ENCODE peak calls at places on chromosomes 3 and 15, in seven cellular contexts. One of them, this sample, is unnamed.

GRCh38 chr3:138457863-138458735 is 23.7 kb downstream of the ESYT3 start:
- DNase-seq in lung: no peak
- DNase-seq in A172: peak; percentile 35
- DNase-seq in activated T-cell treated with anti-CD3 and anti-CD28 coated beads for 24 hours: no peak
- DNase-seq in fibroblast of pulmonary artery: no peak
- DNase-seq in fibroblast of the conjunctiva: no peak
- DNase-seq in GDM1: no peak
- DNase-seq in this sample: no peak

GRCh38 chr15:58873267-58873666 is 60.2 kb downstream of the SLTM start:
- DNase-seq in activated T-cell treated with anti-CD3 and anti-CD28 coated beads for 24 hours: no peak
- DNase-seq in GDM1: no peak
- DNase-seq in fibroblast of pulmonary artery: peak; percentile 40
- DNase-seq in fibroblast of the conjunctiva: no peak
- DNase-seq in A172: peak; percentile 37
- DNase-seq in lung: no peak
- DNase-seq in this sample: no peak

GRCh38 chr15:32886441-32886840 is 168.6 kb downstream of the GREM1 start:
- DNase-seq in fibroblast of the conjunctiva: no peak
- DNase-seq in activated T-cell treated with anti-CD3 and anti-CD28 coated beads for 24 hours: no peak
- DNase-seq in lung: no peak
- DNase-seq in A172: no peak
- DNase-seq in fibroblast of pulmonary artery: no peak
- DNase-seq in GDM1: no peak
- DNase-seq in this sample: peak; percentile 31

GRCh38 chr3:87307805-87308204 is 31.4 kb upstream of the POU1F1 start:
- DNase-seq in GDM1: no peak
- DNase-seq in fibroblast of the conjunctiva: no peak
- DNase-seq in lung: no peak
- DNase-seq in A172: no peak
- DNase-seq in fibroblast of pulmonary artery: peak; percentile 7
- DNase-seq in activated T-cell treated with anti-CD3 and anti-CD28 coated beads for 24 hours: no peak
- DNase-seq in this sample: no peak

GRCh38 chr3:172153335-172153861 is 114.0 kb downstream of the FNDC3B start:
- DNase-seq in fibroblast of pulmonary artery: peak; percentile 98
- DNase-seq in fibroblast of the conjunctiva: peak; percentile 88
- DNase-seq in GDM1: peak; percentile 77
- DNase-seq in A172: peak; percentile 96
- DNase-seq in lung: peak; percentile 86
- DNase-seq in activated T-cell treated with anti-CD3 and anti-CD28 coated beads for 24 hours: peak; percentile 17
- DNase-seq in this sample: no peak

GRCh38 chr3:44875596-44875995 is 1.2 kb downstream of the TGM4 start:
- DNase-seq in activated T-cell treated with anti-CD3 and anti-CD28 coated beads for 24 hours: no peak
- DNase-seq in fibroblast of the conjunctiva: no peak
- DNase-seq in lung: no peak
- DNase-seq in GDM1: no peak
- DNase-seq in fibroblast of pulmonary artery: no peak
- DNase-seq in A172: no peak
- DNase-seq in this sample: no peak

GRCh38 chr3:44721231-44722102 is 8.0 kb upstream of the ZNF501 start:
- DNase-seq in activated T-cell treated with anti-CD3 and anti-CD28 coated beads for 24 hours: no peak
- DNase-seq in lung: no peak
- DNase-seq in fibroblast of the conjunctiva: no peak
- DNase-seq in GDM1: no peak
- DNase-seq in fibroblast of pulmonary artery: peak; percentile 20
- DNase-seq in A172: no peak
- DNase-seq in this sample: no peak

GRCh38 chr15:31330836-31331235 is 4.2 kb downstream of the KLF13 start:
- DNase-seq in GDM1: no peak
- DNase-seq in lung: no peak
- DNase-seq in fibroblast of the conjunctiva: no peak
- DNase-seq in A172: no peak
- DNase-seq in activated T-cell treated with anti-CD3 and anti-CD28 coated beads for 24 hours: no peak
- DNase-seq in fibroblast of pulmonary artery: no peak
- DNase-seq in this sample: no peak

GRCh38 chr15:73433878-73434277 is 9.1 kb upstream of the REC114 start:
- DNase-seq in activated T-cell treated with anti-CD3 and anti-CD28 coated beads for 24 hours: no peak
- DNase-seq in fibroblast of pulmonary artery: no peak
- DNase-seq in GDM1: no peak
- DNase-seq in A172: no peak
- DNase-seq in lung: no peak
- DNase-seq in fibroblast of the conjunctiva: no peak
- DNase-seq in this sample: no peak

GRCh38 chr3:117105650-117106049 is 396.1 kb downstream of the TUSC7 start:
- DNase-seq in fibroblast of pulmonary artery: peak; percentile 8
- DNase-seq in lung: no peak
- DNase-seq in GDM1: no peak
- DNase-seq in activated T-cell treated with anti-CD3 and anti-CD28 coated beads for 24 hours: no peak
- DNase-seq in A172: no peak
- DNase-seq in fibroblast of the conjunctiva: peak; percentile 63
- DNase-seq in this sample: no peak

GRCh38 chr3:176951144-176951543 is 246.1 kb downstream of the TBL1XR1 start:
- DNase-seq in lung: no peak
- DNase-seq in activated T-cell treated with anti-CD3 and anti-CD28 coated beads for 24 hours: no peak
- DNase-seq in GDM1: no peak
- DNase-seq in fibroblast of the conjunctiva: no peak
- DNase-seq in fibroblast of pulmonary artery: no peak
- DNase-seq in A172: no peak
- DNase-seq in this sample: no peak

GRCh38 chr3:64164309-64164708 is 61.0 kb downstream of the PRICKLE2 start:
- DNase-seq in lung: no peak
- DNase-seq in A172: no peak
- DNase-seq in fibroblast of pulmonary artery: no peak
- DNase-seq in activated T-cell treated with anti-CD3 and anti-CD28 coated beads for 24 hours: no peak
- DNase-seq in GDM1: no peak
- DNase-seq in fibroblast of the conjunctiva: no peak
- DNase-seq in this sample: no peak

GRCh38 chr3:77247063-77247462 is 207.2 kb downstream of the ROBO2 start:
- DNase-seq in GDM1: no peak
- DNase-seq in activated T-cell treated with anti-CD3 and anti-CD28 coated beads for 24 hours: no peak
- DNase-seq in fibroblast of the conjunctiva: no peak
- DNase-seq in A172: no peak
- DNase-seq in fibroblast of pulmonary artery: no peak
- DNase-seq in lung: no peak
- DNase-seq in this sample: no peak

GRCh38 chr3:162034368-162034767 is 537.8 kb downstream of the OTOL1 start:
- DNase-seq in fibroblast of the conjunctiva: no peak
- DNase-seq in A172: peak; percentile 68
- DNase-seq in fibroblast of pulmonary artery: peak; percentile 52
- DNase-seq in activated T-cell treated with anti-CD3 and anti-CD28 coated beads for 24 hours: no peak
- DNase-seq in GDM1: no peak
- DNase-seq in lung: no peak
- DNase-seq in this sample: no peak

GRCh38 chr3:193857996-193858395 is 265.0 kb downstream of the OPA1 start:
- DNase-seq in lung: peak; percentile 58
- DNase-seq in fibroblast of the conjunctiva: peak; percentile 97
- DNase-seq in fibroblast of pulmonary artery: peak; percentile 95
- DNase-seq in A172: peak; percentile 69
- DNase-seq in activated T-cell treated with anti-CD3 and anti-CD28 coated beads for 24 hours: no peak
- DNase-seq in GDM1: peak; percentile 75
- DNase-seq in this sample: no peak

GRCh38 chr3:27568393-27568792 is 84.2 kb upstream of the SLC4A7 start:
- DNase-seq in fibroblast of pulmonary artery: peak; percentile 74
- DNase-seq in GDM1: no peak
- DNase-seq in activated T-cell treated with anti-CD3 and anti-CD28 coated beads for 24 hours: no peak
- DNase-seq in lung: peak; percentile 36
- DNase-seq in A172: peak; percentile 64
- DNase-seq in fibroblast of the conjunctiva: peak; percentile 70
- DNase-seq in this sample: no peak

GRCh38 chr15:44879066-44879465 is 77.4 kb upstream of the TERB2 start:
- DNase-seq in fibroblast of pulmonary artery: no peak
- DNase-seq in fibroblast of the conjunctiva: no peak
- DNase-seq in lung: no peak
- DNase-seq in GDM1: no peak
- DNase-seq in activated T-cell treated with anti-CD3 and anti-CD28 coated beads for 24 hours: no peak
- DNase-seq in A172: no peak
- DNase-seq in this sample: no peak

GRCh38 chr15:58460872-58461271 is 29.1 kb downstream of the LIPC start:
- DNase-seq in lung: no peak
- DNase-seq in fibroblast of the conjunctiva: no peak
- DNase-seq in A172: no peak
- DNase-seq in activated T-cell treated with anti-CD3 and anti-CD28 coated beads for 24 hours: no peak
- DNase-seq in GDM1: no peak
- DNase-seq in fibroblast of pulmonary artery: no peak
- DNase-seq in this sample: no peak

GRCh38 chr3:26099692-26100091 is 309.8 kb downstream of the OXSM start:
- DNase-seq in A172: no peak
- DNase-seq in fibroblast of the conjunctiva: no peak
- DNase-seq in lung: no peak
- DNase-seq in GDM1: no peak
- DNase-seq in fibroblast of pulmonary artery: no peak
- DNase-seq in activated T-cell treated with anti-CD3 and anti-CD28 coated beads for 24 hours: no peak
- DNase-seq in this sample: no peak

GRCh38 chr3:52057806-52058099 is 1.4 kb upstream of the DUSP7 start:
- DNase-seq in A172: no peak
- DNase-seq in activated T-cell treated with anti-CD3 and anti-CD28 coated beads for 24 hours: no peak
- DNase-seq in fibroblast of the conjunctiva: no peak
- DNase-seq in lung: no peak
- DNase-seq in GDM1: no peak
- DNase-seq in fibroblast of pulmonary artery: no peak
- DNase-seq in this sample: no peak

GRCh38 chr3:50617096-50617791 is at the start of gene MAPKAPK3:
- DNase-seq in fibroblast of pulmonary artery: no peak
- DNase-seq in lung: no peak
- DNase-seq in GDM1: no peak
- DNase-seq in A172: no peak
- DNase-seq in activated T-cell treated with anti-CD3 and anti-CD28 coated beads for 24 hours: no peak
- DNase-seq in fibroblast of the conjunctiva: no peak
- DNase-seq in this sample: no peak

GRCh38 chr15:75961332-75961731 is 50.9 kb downstream of the NRG4 start:
- DNase-seq in A172: no peak
- DNase-seq in activated T-cell treated with anti-CD3 and anti-CD28 coated beads for 24 hours: no peak
- DNase-seq in fibroblast of pulmonary artery: no peak
- DNase-seq in GDM1: no peak
- DNase-seq in lung: no peak
- DNase-seq in fibroblast of the conjunctiva: no peak
- DNase-seq in this sample: no peak

GRCh38 chr3:11624704-11625375 is 18.9 kb downstream of the VGLL4 start:
- DNase-seq in lung: no peak
- DNase-seq in GDM1: no peak
- DNase-seq in fibroblast of the conjunctiva: no peak
- DNase-seq in A172: no peak
- DNase-seq in activated T-cell treated with anti-CD3 and anti-CD28 coated beads for 24 hours: no peak
- DNase-seq in fibroblast of pulmonary artery: no peak
- DNase-seq in this sample: no peak

GRCh38 chr15:92306662-92307061 is 87.0 kb upstream of the ST8SIA2 start:
- DNase-seq in activated T-cell treated with anti-CD3 and anti-CD28 coated beads for 24 hours: no peak
- DNase-seq in GDM1: no peak
- DNase-seq in fibroblast of pulmonary artery: no peak
- DNase-seq in lung: no peak
- DNase-seq in A172: no peak
- DNase-seq in fibroblast of the conjunctiva: no peak
- DNase-seq in this sample: peak; percentile 46

GRCh38 chr3:38968891-38969290 is 82.9 kb downstream of the SCN11A start:
- DNase-seq in fibroblast of the conjunctiva: no peak
- DNase-seq in activated T-cell treated with anti-CD3 and anti-CD28 coated beads for 24 hours: no peak
- DNase-seq in lung: no peak
- DNase-seq in GDM1: no peak
- DNase-seq in fibroblast of pulmonary artery: no peak
- DNase-seq in A172: no peak
- DNase-seq in this sample: no peak

GRCh38 chr3:41272667-41273066 is 73.4 kb downstream of the CTNNB1 start:
- DNase-seq in fibroblast of the conjunctiva: no peak
- DNase-seq in A172: no peak
- DNase-seq in lung: no peak
- DNase-seq in activated T-cell treated with anti-CD3 and anti-CD28 coated beads for 24 hours: no peak
- DNase-seq in fibroblast of pulmonary artery: no peak
- DNase-seq in GDM1: no peak
- DNase-seq in this sample: no peak

GRCh38 chr15:53974121-53974520 is 4.1 kb upstream of the UNC13C start:
- DNase-seq in activated T-cell treated with anti-CD3 and anti-CD28 coated beads for 24 hours: no peak
- DNase-seq in A172: no peak
- DNase-seq in fibroblast of pulmonary artery: no peak
- DNase-seq in fibroblast of the conjunctiva: no peak
- DNase-seq in GDM1: no peak
- DNase-seq in lung: no peak
- DNase-seq in this sample: no peak

GRCh38 chr3:49674491-49674983 is 386 bp downstream of the APEH start:
- DNase-seq in activated T-cell treated with anti-CD3 and anti-CD28 coated beads for 24 hours: no peak
- DNase-seq in GDM1: no peak
- DNase-seq in A172: no peak
- DNase-seq in fibroblast of the conjunctiva: no peak
- DNase-seq in lung: no peak
- DNase-seq in fibroblast of pulmonary artery: no peak
- DNase-seq in this sample: no peak

GRCh38 chr15:37045859-37046318 is 54.5 kb downstream of the MEIS2 start:
- DNase-seq in A172: no peak
- DNase-seq in fibroblast of pulmonary artery: no peak
- DNase-seq in fibroblast of the conjunctiva: no peak
- DNase-seq in activated T-cell treated with anti-CD3 and anti-CD28 coated beads for 24 hours: no peak
- DNase-seq in lung: peak; percentile 29
- DNase-seq in GDM1: no peak
- DNase-seq in this sample: peak; percentile 83

GRCh38 chr3:50383750-50384149 is 24.4 kb upstream of the TMEM115 start:
- DNase-seq in fibroblast of the conjunctiva: no peak
- DNase-seq in A172: no peak
- DNase-seq in GDM1: no peak
- DNase-seq in fibroblast of pulmonary artery: no peak
- DNase-seq in activated T-cell treated with anti-CD3 and anti-CD28 coated beads for 24 hours: no peak
- DNase-seq in lung: no peak
- DNase-seq in this sample: no peak

GRCh38 chr3:63967675-63968611 is 55.4 kb downstream of the PSMD6 start:
- DNase-seq in fibroblast of the conjunctiva: peak; percentile 26
- DNase-seq in activated T-cell treated with anti-CD3 and anti-CD28 coated beads for 24 hours: no peak
- DNase-seq in lung: no peak
- DNase-seq in GDM1: peak; percentile 66
- DNase-seq in fibroblast of pulmonary artery: peak; percentile 77
- DNase-seq in A172: no peak
- DNase-seq in this sample: no peak

GRCh38 chr3:175192536-175192935 is 333.4 kb downstream of the NAALADL2 start:
- DNase-seq in lung: no peak
- DNase-seq in GDM1: no peak
- DNase-seq in fibroblast of pulmonary artery: peak; percentile 31
- DNase-seq in A172: peak; percentile 40
- DNase-seq in activated T-cell treated with anti-CD3 and anti-CD28 coated beads for 24 hours: no peak
- DNase-seq in fibroblast of the conjunctiva: no peak
- DNase-seq in this sample: no peak

GRCh38 chr15:31215490-31216209 is 111.0 kb upstream of the KLF13 start:
- DNase-seq in fibroblast of the conjunctiva: no peak
- DNase-seq in activated T-cell treated with anti-CD3 and anti-CD28 coated beads for 24 hours: peak; percentile 78
- DNase-seq in A172: peak; percentile 42
- DNase-seq in lung: peak; percentile 90
- DNase-seq in fibroblast of pulmonary artery: peak; percentile 58
- DNase-seq in GDM1: peak; percentile 73
- DNase-seq in this sample: peak; percentile 59

GRCh38 chr15:99155961-99156443 is 51.1 kb downstream of the SYNM start:
- DNase-seq in activated T-cell treated with anti-CD3 and anti-CD28 coated beads for 24 hours: no peak
- DNase-seq in lung: no peak
- DNase-seq in fibroblast of pulmonary artery: no peak
- DNase-seq in fibroblast of the conjunctiva: no peak
- DNase-seq in A172: peak; percentile 12
- DNase-seq in GDM1: no peak
- DNase-seq in this sample: no peak

GRCh38 chr3:172726370-172726769 is 15.5 kb upstream of the NCEH1 start:
- DNase-seq in A172: no peak
- DNase-seq in fibroblast of pulmonary artery: peak; percentile 7
- DNase-seq in lung: no peak
- DNase-seq in GDM1: no peak
- DNase-seq in fibroblast of the conjunctiva: no peak
- DNase-seq in activated T-cell treated with anti-CD3 and anti-CD28 coated beads for 24 hours: no peak
- DNase-seq in this sample: no peak